ENCODE peak calls at places on chromosomes 6 and 20, in eight cellular contexts. One of them, this sample, is unnamed.

GRCh38 chr6:47420394-47421371 is 56.9 kb upstream of the CD2AP start:
- DNase-seq in right atrium auricular region: no peak
- DNase-seq in cardiac fibroblast: peak; percentile 53
- DNase-seq in progenitor cell of endocrine pancreas: no peak
- DNase-seq in CD4-positive, alpha-beta T cell: no peak
- DNase-seq in A549: peak; percentile 56
- DNase-seq in tibial nerve: no peak
- DNase-seq in colonic mucosa: no peak
- DNase-seq in this sample: peak; percentile 11

GRCh38 chr6:12608016-12608860 is 108.3 kb upstream of the PHACTR1 start:
- DNase-seq in CD4-positive, alpha-beta T cell: no peak
- DNase-seq in cardiac fibroblast: peak; percentile 31
- DNase-seq in A549: no peak
- DNase-seq in progenitor cell of endocrine pancreas: no peak
- DNase-seq in tibial nerve: no peak
- DNase-seq in right atrium auricular region: no peak
- DNase-seq in colonic mucosa: no peak
- DNase-seq in this sample: peak; percentile 25

GRCh38 chr20:21613512-21613911 is 92.0 kb upstream of the PAX1 start:
- DNase-seq in cardiac fibroblast: no peak
- DNase-seq in CD4-positive, alpha-beta T cell: no peak
- DNase-seq in tibial nerve: no peak
- DNase-seq in right atrium auricular region: no peak
- DNase-seq in colonic mucosa: peak; percentile 22
- DNase-seq in progenitor cell of endocrine pancreas: no peak
- DNase-seq in A549: no peak
- DNase-seq in this sample: no peak

GRCh38 chr6:169897601-169898358 is 146.4 kb downstream of the ERMARD start:
- DNase-seq in tibial nerve: no peak
- DNase-seq in CD4-positive, alpha-beta T cell: no peak
- DNase-seq in cardiac fibroblast: no peak
- DNase-seq in colonic mucosa: peak; percentile 1
- DNase-seq in A549: no peak
- DNase-seq in right atrium auricular region: no peak
- DNase-seq in progenitor cell of endocrine pancreas: no peak
- DNase-seq in this sample: no peak

GRCh38 chr6:123592426-123592825 is 44.3 kb downstream of the TRDN start:
- DNase-seq in progenitor cell of endocrine pancreas: no peak
- DNase-seq in colonic mucosa: no peak
- DNase-seq in cardiac fibroblast: no peak
- DNase-seq in right atrium auricular region: no peak
- DNase-seq in tibial nerve: no peak
- DNase-seq in CD4-positive, alpha-beta T cell: no peak
- DNase-seq in A549: no peak
- DNase-seq in this sample: no peak

GRCh38 chr20:4508773-4509172 is 212.9 kb upstream of the PRND start:
- DNase-seq in colonic mucosa: no peak
- DNase-seq in right atrium auricular region: no peak
- DNase-seq in cardiac fibroblast: no peak
- DNase-seq in progenitor cell of endocrine pancreas: no peak
- DNase-seq in tibial nerve: no peak
- DNase-seq in CD4-positive, alpha-beta T cell: no peak
- DNase-seq in A549: no peak
- DNase-seq in this sample: no peak

GRCh38 chr20:58795923-58796245 is 54.8 kb downstream of the GNAS-AS1 start:
- DNase-seq in cardiac fibroblast: no peak
- DNase-seq in right atrium auricular region: no peak
- DNase-seq in progenitor cell of endocrine pancreas: no peak
- DNase-seq in A549: no peak
- DNase-seq in colonic mucosa: no peak
- DNase-seq in CD4-positive, alpha-beta T cell: no peak
- DNase-seq in tibial nerve: no peak
- DNase-seq in this sample: no peak

GRCh38 chr20:63162206-63162770 is 53.6 kb downstream of the YTHDF1 start:
- DNase-seq in right atrium auricular region: no peak
- DNase-seq in progenitor cell of endocrine pancreas: no peak
- DNase-seq in cardiac fibroblast: no peak
- DNase-seq in CD4-positive, alpha-beta T cell: no peak
- DNase-seq in colonic mucosa: no peak
- DNase-seq in A549: no peak
- DNase-seq in tibial nerve: no peak
- DNase-seq in this sample: no peak

GRCh38 chr6:42428326-42429041 is 23.2 kb downstream of the TRERF1 start:
- DNase-seq in right atrium auricular region: peak; percentile 58
- DNase-seq in A549: no peak
- DNase-seq in tibial nerve: no peak
- DNase-seq in progenitor cell of endocrine pancreas: no peak
- DNase-seq in colonic mucosa: peak; percentile 55
- DNase-seq in cardiac fibroblast: no peak
- DNase-seq in CD4-positive, alpha-beta T cell: no peak
- DNase-seq in this sample: no peak

GRCh38 chr6:49264496-49264895 is 198.6 kb downstream of the MMUT start:
- DNase-seq in A549: no peak
- DNase-seq in colonic mucosa: no peak
- DNase-seq in progenitor cell of endocrine pancreas: no peak
- DNase-seq in CD4-positive, alpha-beta T cell: no peak
- DNase-seq in cardiac fibroblast: no peak
- DNase-seq in right atrium auricular region: no peak
- DNase-seq in tibial nerve: no peak
- DNase-seq in this sample: no peak

GRCh38 chr6:73585566-73586415 is 65.0 kb upstream of the EEF1A1 start:
- DNase-seq in right atrium auricular region: no peak
- DNase-seq in CD4-positive, alpha-beta T cell: no peak
- DNase-seq in cardiac fibroblast: peak; percentile 85
- DNase-seq in progenitor cell of endocrine pancreas: no peak
- DNase-seq in A549: peak; percentile 81
- DNase-seq in colonic mucosa: peak; percentile 75
- DNase-seq in tibial nerve: peak; percentile 69
- DNase-seq in this sample: peak; percentile 97

GRCh38 chr6:159104931-159105330 is 60.1 kb upstream of the TAGAP start:
- DNase-seq in progenitor cell of endocrine pancreas: no peak
- DNase-seq in CD4-positive, alpha-beta T cell: no peak
- DNase-seq in A549: no peak
- DNase-seq in cardiac fibroblast: no peak
- DNase-seq in tibial nerve: no peak
- DNase-seq in colonic mucosa: peak; percentile 14
- DNase-seq in right atrium auricular region: peak; percentile 36
- DNase-seq in this sample: no peak

GRCh38 chr6:159102373-159103160 is 57.8 kb upstream of the TAGAP start:
- DNase-seq in cardiac fibroblast: no peak
- DNase-seq in CD4-positive, alpha-beta T cell: no peak
- DNase-seq in progenitor cell of endocrine pancreas: no peak
- DNase-seq in A549: no peak
- DNase-seq in tibial nerve: no peak
- DNase-seq in right atrium auricular region: peak; percentile 34
- DNase-seq in colonic mucosa: peak; percentile 5
- DNase-seq in this sample: no peak

GRCh38 chr6:159104163-159104885 is 59.5 kb upstream of the TAGAP start:
- DNase-seq in CD4-positive, alpha-beta T cell: peak; percentile 75
- DNase-seq in right atrium auricular region: peak; percentile 60
- DNase-seq in A549: peak; percentile 30
- DNase-seq in progenitor cell of endocrine pancreas: peak; percentile 59
- DNase-seq in cardiac fibroblast: peak; percentile 65
- DNase-seq in tibial nerve: no peak
- DNase-seq in colonic mucosa: peak; percentile 58
- DNase-seq in this sample: peak; percentile 40

GRCh38 chr6:159101656-159102055 is 56.9 kb upstream of the TAGAP start:
- DNase-seq in progenitor cell of endocrine pancreas: no peak
- DNase-seq in cardiac fibroblast: no peak
- DNase-seq in tibial nerve: no peak
- DNase-seq in CD4-positive, alpha-beta T cell: no peak
- DNase-seq in right atrium auricular region: peak; percentile 28
- DNase-seq in colonic mucosa: peak; percentile 6
- DNase-seq in A549: no peak
- DNase-seq in this sample: no peak

GRCh38 chr6:159103396-159104162 is 58.8 kb upstream of the TAGAP start:
- DNase-seq in CD4-positive, alpha-beta T cell: no peak
- DNase-seq in A549: no peak
- DNase-seq in cardiac fibroblast: no peak
- DNase-seq in colonic mucosa: peak; percentile 14
- DNase-seq in progenitor cell of endocrine pancreas: no peak
- DNase-seq in tibial nerve: no peak
- DNase-seq in right atrium auricular region: peak; percentile 48
- DNase-seq in this sample: no peak
- TF ChIP-seq CTCF in CD4-positive, alpha-beta T cell: no peak
- TF ChIP-seq CTCF in A549: no peak
- TF ChIP-seq CTCF in cardiac fibroblast: no peak
- TF ChIP-seq CTCF in colonic mucosa: no peak
- TF ChIP-seq CTCF in progenitor cell of endocrine pancreas: no peak
- TF ChIP-seq CTCF in tibial nerve: no peak
- TF ChIP-seq CTCF in right atrium auricular region: no peak
- TF ChIP-seq CTCF in this sample: no peak

DNA sequence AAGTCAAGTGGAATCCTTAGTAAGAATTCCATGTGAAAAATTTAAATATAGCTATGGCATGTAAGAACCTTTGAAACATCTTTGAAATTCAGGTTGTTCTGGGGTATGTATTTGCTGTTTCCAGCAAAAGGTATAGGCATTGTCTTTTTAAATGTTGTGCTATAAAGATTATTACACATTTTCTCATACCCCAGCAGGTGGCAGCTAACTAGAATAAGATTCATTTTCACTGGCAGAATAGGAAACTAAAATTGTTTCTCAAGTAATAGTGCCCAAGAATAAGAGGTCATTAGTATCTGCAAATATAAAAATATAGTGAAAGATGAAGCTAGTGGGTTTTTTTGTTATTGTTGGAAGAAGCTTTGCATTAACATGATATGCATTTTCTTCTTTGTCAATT is 1.8 kb downstream of the GRIK2 start:
- DNase-seq in right atrium auricular region: no peak
- DNase-seq in A549: no peak
- DNase-seq in progenitor cell of endocrine pancreas: no peak
- DNase-seq in tibial nerve: no peak
- DNase-seq in cardiac fibroblast: peak; percentile 23
- DNase-seq in colonic mucosa: no peak
- DNase-seq in CD4-positive, alpha-beta T cell: no peak
- DNase-seq in this sample: no peak
- TF ChIP-seq CTCF in right atrium auricular region: peak; percentile 44
- TF ChIP-seq CTCF in A549: no peak
- TF ChIP-seq CTCF in progenitor cell of endocrine pancreas: peak; percentile 24
- TF ChIP-seq CTCF in tibial nerve: no peak
- TF ChIP-seq CTCF in cardiac fibroblast: peak; percentile 6
- TF ChIP-seq CTCF in colonic mucosa: no peak
- TF ChIP-seq CTCF in CD4-positive, alpha-beta T cell: no peak
- TF ChIP-seq CTCF in this sample: peak; percentile 9

DNA sequence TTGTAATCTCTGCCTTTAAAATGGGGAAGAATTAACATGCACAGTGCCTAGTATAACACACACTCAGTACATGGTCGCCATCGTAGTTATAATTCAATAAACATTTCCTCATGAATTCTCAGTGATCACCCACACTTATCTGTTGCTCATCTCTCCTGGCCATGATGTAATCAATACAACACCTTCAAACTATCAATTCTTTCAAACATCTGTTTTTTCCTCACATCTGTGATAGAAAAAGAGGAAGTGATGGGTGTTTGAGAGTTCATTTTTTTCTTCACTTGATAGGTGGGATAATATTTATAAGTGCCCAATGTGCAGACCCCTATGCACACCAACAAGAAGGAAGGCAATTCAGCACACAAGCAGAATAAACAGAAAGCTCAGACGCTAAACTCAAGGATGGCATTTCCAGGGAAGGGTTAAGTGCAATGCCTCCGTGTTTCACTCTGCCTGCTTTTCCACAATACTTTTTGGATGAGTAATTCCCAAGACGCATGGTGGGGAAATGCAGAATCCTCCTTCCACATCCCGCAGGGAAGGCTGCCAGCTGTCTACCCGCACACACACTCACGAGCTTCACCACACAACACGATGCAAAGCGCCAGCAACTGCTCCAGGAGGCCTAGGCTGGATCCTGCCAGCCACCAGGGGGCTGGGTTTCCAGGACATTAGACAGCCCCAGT is 100.3 kb downstream of the GMPR start:
- DNase-seq in cardiac fibroblast: peak; percentile 99
- DNase-seq in progenitor cell of endocrine pancreas: no peak
- DNase-seq in A549: peak; percentile 58
- DNase-seq in CD4-positive, alpha-beta T cell: no peak
- DNase-seq in right atrium auricular region: no peak
- DNase-seq in colonic mucosa: peak; percentile 60
- DNase-seq in tibial nerve: peak; percentile 65
- DNase-seq in this sample: peak; percentile 100
- TF ChIP-seq CTCF in cardiac fibroblast: peak; percentile 81
- TF ChIP-seq CTCF in progenitor cell of endocrine pancreas: peak; percentile 40
- TF ChIP-seq CTCF in A549: peak; percentile 33
- TF ChIP-seq CTCF in CD4-positive, alpha-beta T cell: no peak
- TF ChIP-seq CTCF in right atrium auricular region: peak; percentile 66
- TF ChIP-seq CTCF in colonic mucosa: no peak
- TF ChIP-seq CTCF in tibial nerve: peak; percentile 51
- TF ChIP-seq CTCF in this sample: peak; percentile 79

DNA sequence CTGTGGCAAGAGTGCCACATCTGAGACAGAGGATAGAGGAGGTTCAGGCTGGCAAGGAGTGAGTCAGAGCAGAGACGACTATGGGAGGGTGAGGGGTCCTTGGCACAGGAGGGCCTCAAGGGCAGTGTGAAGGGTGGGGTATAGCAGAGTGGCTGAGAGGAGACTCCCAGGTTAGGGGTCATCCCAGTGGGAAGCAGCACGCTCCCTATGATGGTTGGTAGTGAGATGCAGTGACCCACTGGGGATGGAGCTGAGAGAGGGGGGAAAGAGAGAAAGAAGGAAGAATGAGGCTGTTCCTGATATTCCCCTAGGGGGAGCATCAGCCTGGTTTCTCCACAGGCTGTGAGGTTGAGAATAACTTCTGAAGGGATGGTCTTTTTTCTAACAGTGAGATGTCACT is 97.4 kb downstream of the INSM1 start:
- DNase-seq in A549: no peak
- DNase-seq in progenitor cell of endocrine pancreas: no peak
- DNase-seq in tibial nerve: no peak
- DNase-seq in CD4-positive, alpha-beta T cell: no peak
- DNase-seq in cardiac fibroblast: no peak
- DNase-seq in colonic mucosa: no peak
- DNase-seq in right atrium auricular region: no peak
- DNase-seq in this sample: no peak
- TF ChIP-seq CTCF in A549: peak; percentile 16
- TF ChIP-seq CTCF in progenitor cell of endocrine pancreas: peak; percentile 53
- TF ChIP-seq CTCF in tibial nerve: no peak
- TF ChIP-seq CTCF in CD4-positive, alpha-beta T cell: no peak
- TF ChIP-seq CTCF in cardiac fibroblast: peak; percentile 52
- TF ChIP-seq CTCF in colonic mucosa: no peak
- TF ChIP-seq CTCF in right atrium auricular region: peak; percentile 25
- TF ChIP-seq CTCF in this sample: peak; percentile 35

DNA sequence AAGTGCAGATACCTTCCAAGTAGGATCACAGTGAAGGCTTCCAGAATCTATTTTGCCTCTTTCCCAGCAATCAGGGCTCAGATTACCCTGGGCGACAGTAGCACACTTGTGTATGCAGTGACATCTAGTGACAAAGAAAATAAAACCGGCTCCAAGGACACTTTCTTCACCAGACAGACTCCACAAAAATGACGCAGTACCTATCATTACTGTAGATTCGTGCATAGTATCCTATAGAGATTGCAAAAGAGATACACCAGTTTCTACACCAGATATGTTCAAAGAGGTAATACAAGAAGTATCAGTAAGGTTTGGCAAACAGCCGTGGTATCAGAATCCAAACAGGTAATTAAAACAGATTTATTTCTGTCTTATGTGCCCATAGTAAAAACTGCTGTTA is 600.3 kb upstream of the JAG1 start:
- DNase-seq in colonic mucosa: peak; percentile 34
- DNase-seq in progenitor cell of endocrine pancreas: no peak
- DNase-seq in A549: peak; percentile 86
- DNase-seq in right atrium auricular region: no peak
- DNase-seq in tibial nerve: peak; percentile 32
- DNase-seq in cardiac fibroblast: peak; percentile 82
- DNase-seq in CD4-positive, alpha-beta T cell: no peak
- DNase-seq in this sample: peak; percentile 62
- TF ChIP-seq CTCF in colonic mucosa: peak; percentile 43
- TF ChIP-seq CTCF in progenitor cell of endocrine pancreas: peak; percentile 68
- TF ChIP-seq CTCF in A549: peak; percentile 96
- TF ChIP-seq CTCF in right atrium auricular region: peak; percentile 82
- TF ChIP-seq CTCF in tibial nerve: peak; percentile 62
- TF ChIP-seq CTCF in cardiac fibroblast: peak; percentile 38
- TF ChIP-seq CTCF in CD4-positive, alpha-beta T cell: no peak
- TF ChIP-seq CTCF in this sample: peak; percentile 55

This sample was measured in fibroblast of villous mesenchyme.